ENCODE peak calls at places on chromosomes 2 and 18, in four cellular contexts. E, C, X and U are unnamed samples.

GRCh38 chr2:205734436-205734835 is 52.1 kb downstream of the NRP2 start:
- DNase-seq in E (peak), X (peak), C (no peak), U (peak)

GRCh38 chr2:222859786-222860726 is 780 bp upstream of the ACSL3 start:
- DNase-seq in E (no peak), X (no peak), C (no peak), U (peak)

GRCh38 chr18:12411456-12411855 is 3.7 kb downstream of the PRELID3A start:
- DNase-seq in E (no peak), C (no peak), X (no peak), U (no peak)

GRCh38 chr2:172496096-172496709 is 59.7 kb upstream of the PDK1 start:
- DNase-seq in C (no peak), E (no peak), X (peak), U (no peak)

GRCh38 chr2:26988165-26988879 is 17.9 kb downstream of the MAPRE3 start:
- DNase-seq in E (no peak), X (no peak), C (no peak), U (no peak)

GRCh38 chr18:36412778-36413177 is 115.3 kb downstream of the FHOD3 start:
- DNase-seq in X (no peak), C (no peak), E (no peak), U (no peak)

GRCh38 chr2:166675553-166675952 is 181.5 kb upstream of the SCN7A start:
- DNase-seq in C (no peak), E (no peak), X (no peak), U (no peak)

GRCh38 chr2:108288534-108289106 is at the start of gene SULT1C2:
- DNase-seq in E (no peak), X (no peak), C (peak), U (no peak)

GRCh38 chr2:127053731-127054603 is 53.0 kb downstream of the BIN1 start:
- DNase-seq in X (no peak), E (no peak), C (no peak), U (peak)

GRCh38 chr2:25543939-25544338 is 129.4 kb downstream of the DTNB start:
- DNase-seq in C (no peak), X (no peak), E (no peak), U (no peak)

GRCh38 chr2:143375376-143375880 is 246.2 kb downstream of the ARHGAP15 start:
- DNase-seq in X (no peak), C (no peak), E (no peak), U (no peak)

GRCh38 chr2:24050041-24050655 is 607 bp downstream of the FKBP1B start:
- DNase-seq in C (no peak), E (no peak), X (no peak), U (peak)

GRCh38 chr2:20169796-20170467 is 55.0 kb downstream of the SDC1 start:
- DNase-seq in C (no peak), E (no peak), X (no peak), U (no peak)

GRCh38 chr18:44709297-44710117 is 28.8 kb downstream of the SETBP1 start:
- DNase-seq in C (no peak), E (no peak), X (no peak), U (no peak)

GRCh38 chr2:55518846-55519167 is 711 bp upstream of the CFAP36 start:
- DNase-seq in X (no peak), E (no peak), C (no peak), U (no peak)

GRCh38 chr2:216859944-216860343 is at the start of gene TNP1:
- DNase-seq in X (no peak), C (no peak), E (no peak), U (no peak)

GRCh38 chr2:20604957-20605381 is 45.9 kb downstream of the HS1BP3 start:
- DNase-seq in C (no peak), X (no peak), E (peak), U (peak)

GRCh38 chr18:72544092-72544886 is at the start of gene CBLN2:
- DNase-seq in X (peak), E (no peak), C (no peak), U (no peak)

GRCh38 chr18:55886886-55887285 is 298.9 kb upstream of the TCF4 start:
- DNase-seq in X (no peak), E (no peak), C (no peak), U (no peak)

GRCh38 chr2:241110089-241110606 is 8.1 kb upstream of the MTERF4 start:
- DNase-seq in C (no peak), E (no peak), X (no peak), U (no peak)

GRCh38 chr2:43010428-43011141 is 215.8 kb downstream of the ZFP36L2 start:
- DNase-seq in C (no peak), E (no peak), X (no peak), U (no peak)

GRCh38 chr2:104862061-104862941 is 8.4 kb downstream of the POU3F3 start:
- DNase-seq in C (no peak), E (no peak), X (no peak), U (no peak)